ENCODE peak calls at places on chromosomes 13 and 19, in four cellular contexts. One of them, this sample, is unnamed. For H3K4me1, the result is how much of the 10 kb centered on the place peaks cover.

GRCh38 chr13:44117351-44117750 is 237.6 kb downstream of the LACC1 start:
- DNase-seq in mesenchymal stem cell: peak
- DNase-seq in fibroblast of lung: peak
- DNase-seq in cardiac muscle cell: no peak
- DNase-seq in this sample: no peak

GRCh38 chr19:50432221-50432626 is 468 bp upstream of the MYBPC2 start:
- DNase-seq in fibroblast of lung: no peak
- DNase-seq in mesenchymal stem cell: peak
- DNase-seq in cardiac muscle cell: peak
- DNase-seq in this sample: peak

GRCh38 chr19:38551450-38551813 is 66.3 kb downstream of the MAP4K1 start:
- DNase-seq in fibroblast of lung: no peak
- DNase-seq in mesenchymal stem cell: no peak
- DNase-seq in cardiac muscle cell: no peak
- DNase-seq in this sample: no peak

GRCh38 chr19:30587869-30588268 is 215.7 kb downstream of the ZNF536 start:
- DNase-seq in mesenchymal stem cell: no peak
- DNase-seq in fibroblast of lung: no peak
- DNase-seq in cardiac muscle cell: no peak
- DNase-seq in this sample: no peak

GRCh38 chr13:96821971-96822370 is 172.3 kb downstream of the OXGR1 start:
- DNase-seq in fibroblast of lung: no peak
- DNase-seq in mesenchymal stem cell: no peak
- DNase-seq in cardiac muscle cell: no peak
- DNase-seq in this sample: no peak

GRCh38 chr19:48630289-48631036 is 6.7 kb downstream of the DBP start:
- DNase-seq in fibroblast of lung: peak
- DNase-seq in mesenchymal stem cell: peak
- DNase-seq in cardiac muscle cell: peak
- DNase-seq in this sample: no peak

GRCh38 chr19:44587863-44588752 is 25.3 kb upstream of the IGSF23 start:
- DNase-seq in cardiac muscle cell: no peak
- DNase-seq in fibroblast of lung: peak
- DNase-seq in mesenchymal stem cell: peak
- DNase-seq in this sample: no peak

GRCh38 chr13:24997367-24997967 is 98.5 kb upstream of the PABPC3 start:
- DNase-seq in mesenchymal stem cell: peak
- DNase-seq in cardiac muscle cell: peak
- DNase-seq in fibroblast of lung: peak
- DNase-seq in this sample: peak

GRCh38 chr13:48715977-48716376 is 62.2 kb downstream of the CYSLTR2 start:
- DNase-seq in cardiac muscle cell: no peak
- DNase-seq in mesenchymal stem cell: no peak
- DNase-seq in fibroblast of lung: no peak
- DNase-seq in this sample: no peak

GRCh38 chr13:25632166-25632888 is 260.6 kb downstream of the ATP8A2 start:
- DNase-seq in cardiac muscle cell: no peak
- DNase-seq in mesenchymal stem cell: no peak
- DNase-seq in fibroblast of lung: no peak
- DNase-seq in this sample: no peak

GRCh38 chr19:33500586-33500985 is 21.0 kb downstream of the PEPD start:
- DNase-seq in cardiac muscle cell: no peak
- DNase-seq in mesenchymal stem cell: no peak
- DNase-seq in fibroblast of lung: no peak
- DNase-seq in this sample: no peak

GRCh38 chr19:17680235-17680722 is 7.9 kb downstream of the UNC13A start:
- DNase-seq in mesenchymal stem cell: peak
- DNase-seq in cardiac muscle cell: peak
- DNase-seq in fibroblast of lung: peak
- DNase-seq in this sample: peak

GRCh38 chr19:18520848-18521691 is 800 bp downstream of the ELL start:
- DNase-seq in fibroblast of lung: no peak
- DNase-seq in cardiac muscle cell: peak
- DNase-seq in mesenchymal stem cell: peak
- DNase-seq in this sample: peak

GRCh38 chr19:1765904-1766799 is 12.8 kb downstream of the ONECUT3 start:
- DNase-seq in mesenchymal stem cell: no peak
- DNase-seq in cardiac muscle cell: no peak
- DNase-seq in fibroblast of lung: no peak
- DNase-seq in this sample: no peak

GRCh38 chr13:113904411-113904810 is 40.5 kb upstream of the GAS6 start:
- DNase-seq in mesenchymal stem cell: peak
- DNase-seq in fibroblast of lung: no peak
- DNase-seq in cardiac muscle cell: peak
- DNase-seq in this sample: peak

GRCh38 chr19:50701367-50701985 is 18.1 kb downstream of the SHANK1 start:
- DNase-seq in mesenchymal stem cell: no peak
- DNase-seq in fibroblast of lung: no peak
- DNase-seq in cardiac muscle cell: no peak
- DNase-seq in this sample: no peak

DNA sequence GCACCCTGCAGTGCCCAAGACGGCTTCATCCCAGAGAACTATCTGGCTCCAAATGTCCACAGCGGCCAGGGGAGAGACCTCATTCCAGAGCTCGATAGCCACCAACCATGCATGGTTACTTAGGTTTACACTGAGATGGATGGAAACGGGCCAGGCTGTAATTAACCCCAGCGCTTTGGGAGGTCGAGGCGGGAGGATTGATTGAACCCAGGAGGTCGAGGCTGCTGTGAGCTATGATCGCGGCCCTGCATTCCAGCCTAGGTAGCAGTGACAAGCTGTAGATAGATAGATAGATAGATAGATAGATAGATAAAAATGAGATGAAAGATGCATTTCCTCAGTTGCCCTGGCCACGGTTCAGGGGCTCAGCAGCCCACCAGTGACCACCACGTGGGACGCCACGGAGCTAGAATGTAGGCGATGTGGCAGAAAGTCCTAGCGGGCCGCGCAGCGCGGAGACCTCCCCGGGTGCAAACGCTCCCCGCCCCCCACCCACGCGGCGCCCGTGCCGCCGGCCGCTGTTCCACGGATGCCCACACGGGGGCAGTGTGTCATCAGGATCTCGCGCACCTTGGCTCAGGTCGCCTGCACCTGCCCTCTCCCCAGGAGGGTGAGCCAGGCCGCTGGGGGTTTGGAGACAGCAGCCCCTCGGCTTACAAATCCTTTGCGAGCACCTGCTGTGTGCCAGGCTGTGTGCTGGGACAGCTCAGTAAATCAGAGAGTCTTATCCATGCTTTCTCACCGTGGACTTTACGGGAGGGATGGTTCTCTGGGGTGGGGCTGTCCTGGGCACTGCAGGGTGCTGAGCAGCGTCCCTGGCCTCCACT is 13.5 kb upstream of the TLE5 start:
- DNase-seq in mesenchymal stem cell: no peak
- DNase-seq in fibroblast of lung: no peak
- DNase-seq in cardiac muscle cell: peak
- DNase-seq in this sample: no peak
- H3K4me3 ChIP-seq in mesenchymal stem cell: peak
- H3K4me3 ChIP-seq in fibroblast of lung: peak
- H3K4me3 ChIP-seq in cardiac muscle cell: no peak
- H3K4me3 ChIP-seq in this sample: no peak

GRCh38 chr19:10104665-10105221 is 1.4 kb upstream of the PPAN start:
- DNase-seq in fibroblast of lung: no peak
- DNase-seq in cardiac muscle cell: no peak
- DNase-seq in mesenchymal stem cell: no peak
- DNase-seq in this sample: no peak
- H3K27ac ChIP-seq in fibroblast of lung: no peak
- H3K27ac ChIP-seq in cardiac muscle cell: peak
- H3K27ac ChIP-seq in mesenchymal stem cell: no peak
- H3K27ac ChIP-seq in this sample: no peak

GRCh38 chr19:45778010-45778671 is 4.1 kb downstream of the DMPK start:
- DNase-seq in cardiac muscle cell: no peak
- DNase-seq in fibroblast of lung: no peak
- DNase-seq in mesenchymal stem cell: no peak
- DNase-seq in this sample: no peak

GRCh38 chr19:45780448-45781281 is 1.6 kb downstream of the DMPK start:
- DNase-seq in fibroblast of lung: no peak
- DNase-seq in mesenchymal stem cell: no peak
- DNase-seq in cardiac muscle cell: no peak
- DNase-seq in this sample: no peak

GRCh38 chr19:45777395-45777961 is 4.8 kb downstream of the DMPK start:
- DNase-seq in fibroblast of lung: no peak
- DNase-seq in cardiac muscle cell: no peak
- DNase-seq in mesenchymal stem cell: no peak
- DNase-seq in this sample: no peak

GRCh38 chr19:45780146-45780447 is 2.2 kb downstream of the DMPK start:
- DNase-seq in fibroblast of lung: no peak
- DNase-seq in mesenchymal stem cell: no peak
- DNase-seq in cardiac muscle cell: no peak
- DNase-seq in this sample: no peak

GRCh38 chr19:45779231-45780145 is 2.8 kb downstream of the DMPK start:
- DNase-seq in cardiac muscle cell: peak
- DNase-seq in mesenchymal stem cell: peak
- DNase-seq in fibroblast of lung: no peak
- DNase-seq in this sample: peak
- H3K4me1 ChIP-seq in cardiac muscle cell: under half
- H3K4me1 ChIP-seq in mesenchymal stem cell: under half
- H3K4me1 ChIP-seq in fibroblast of lung: under half
- H3K4me1 ChIP-seq in this sample: under half

DNA sequence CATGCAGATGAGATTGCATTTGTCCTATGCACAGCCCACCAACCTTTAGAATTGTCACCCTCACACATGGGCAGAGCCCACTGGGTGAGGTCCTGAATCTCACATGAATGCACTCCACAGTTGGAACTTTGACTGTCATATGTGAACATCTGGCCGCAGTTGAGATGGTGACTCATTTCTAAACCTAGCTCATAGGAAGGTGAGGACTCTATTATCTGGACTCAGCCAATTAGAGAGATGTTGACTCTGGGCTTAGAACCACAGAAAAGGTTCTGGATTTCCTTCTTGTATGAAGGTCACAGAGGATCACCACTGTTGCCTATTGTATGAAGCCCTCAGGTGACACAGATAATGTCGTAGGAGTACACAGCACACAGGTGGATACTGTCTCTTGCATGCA is 25.6 kb upstream of the ZNF681 start:
- DNase-seq in mesenchymal stem cell: no peak
- DNase-seq in cardiac muscle cell: no peak
- DNase-seq in fibroblast of lung: no peak
- DNase-seq in this sample: no peak
- H3K4me3 ChIP-seq in mesenchymal stem cell: no peak
- H3K4me3 ChIP-seq in cardiac muscle cell: no peak
- H3K4me3 ChIP-seq in fibroblast of lung: no peak
- H3K4me3 ChIP-seq in this sample: no peak

GRCh38 chr13:108376308-108376707 is 106.8 kb downstream of the TNFSF13B start:
- DNase-seq in fibroblast of lung: no peak
- DNase-seq in mesenchymal stem cell: no peak
- DNase-seq in cardiac muscle cell: no peak
- DNase-seq in this sample: no peak
- H3K27ac ChIP-seq in fibroblast of lung: no peak
- H3K27ac ChIP-seq in mesenchymal stem cell: no peak
- H3K27ac ChIP-seq in cardiac muscle cell: no peak
- H3K27ac ChIP-seq in this sample: no peak

DNA sequence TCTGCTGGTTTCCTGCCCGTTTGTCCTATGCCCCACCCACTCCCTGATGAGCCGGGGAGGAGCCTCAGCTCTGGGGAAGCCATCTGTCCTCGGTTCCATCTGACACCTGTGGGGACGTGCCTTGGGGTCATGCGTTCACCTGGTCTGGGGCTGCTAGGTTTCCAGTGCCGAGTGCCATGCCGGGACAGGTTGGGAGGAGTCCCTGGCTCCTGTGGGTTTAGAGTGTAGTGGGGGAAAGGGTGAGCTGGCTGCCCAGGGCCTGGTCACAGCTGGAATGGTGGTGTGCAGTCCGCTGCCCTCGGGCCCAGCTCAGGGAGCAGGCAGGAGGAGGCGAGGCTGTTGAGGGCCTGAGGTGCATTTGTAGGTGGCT is 2.5 kb downstream of the KDM4B start:
- DNase-seq in fibroblast of lung: no peak
- DNase-seq in mesenchymal stem cell: peak
- DNase-seq in cardiac muscle cell: no peak
- DNase-seq in this sample: no peak
- H3K4me1 ChIP-seq in fibroblast of lung: under half
- H3K4me1 ChIP-seq in mesenchymal stem cell: under half
- H3K4me1 ChIP-seq in cardiac muscle cell: under half
- H3K4me1 ChIP-seq in this sample: under half

GRCh38 chr13:36129539-36129938 is 1.6 kb downstream of the DCLK1 start:
- DNase-seq in fibroblast of lung: no peak
- DNase-seq in cardiac muscle cell: no peak
- DNase-seq in mesenchymal stem cell: no peak
- DNase-seq in this sample: no peak
- H3K4me3 ChIP-seq in fibroblast of lung: no peak
- H3K4me3 ChIP-seq in cardiac muscle cell: no peak
- H3K4me3 ChIP-seq in mesenchymal stem cell: peak
- H3K4me3 ChIP-seq in this sample: no peak

GRCh38 chr13:40653558-40654318 is 12.7 kb downstream of the FOXO1 start:
- DNase-seq in fibroblast of lung: no peak
- DNase-seq in cardiac muscle cell: no peak
- DNase-seq in mesenchymal stem cell: peak
- DNase-seq in this sample: no peak
- H3K27ac ChIP-seq in fibroblast of lung: no peak
- H3K27ac ChIP-seq in cardiac muscle cell: no peak
- H3K27ac ChIP-seq in mesenchymal stem cell: no peak
- H3K27ac ChIP-seq in this sample: no peak

GRCh38 chr13:23808803-23809202 is 80.4 kb downstream of the MIPEP start:
- DNase-seq in cardiac muscle cell: no peak
- DNase-seq in fibroblast of lung: no peak
- DNase-seq in mesenchymal stem cell: no peak
- DNase-seq in this sample: no peak
- H3K4me1 ChIP-seq in cardiac muscle cell: under half
- H3K4me1 ChIP-seq in fibroblast of lung: under half
- H3K4me1 ChIP-seq in mesenchymal stem cell: under half
- H3K4me1 ChIP-seq in this sample: under half

This sample was measured in SJCRH30.